ENCODE peak calls at places on chromosomes 1 and 21, in eight cellular contexts. One of them, this sample, is unnamed.
A peak's percentile ranks its signal among the peaks of the same experiment; 100 is the strongest.

GRCh38 chr1:228338521-228339051 is 68.0 kb downstream of the TRIM11 start:
- DNase-seq in endothelial cell: no peak
- DNase-seq in GM06990: no peak
- DNase-seq in lower leg skin: peak; percentile 72
- DNase-seq in testis: no peak
- DNase-seq in HL-60: no peak
- DNase-seq in RWPE1: no peak
- DNase-seq in progenitor cell of endocrine pancreas: no peak
- DNase-seq in this sample: no peak

GRCh38 chr1:82838066-82838465 is 1037.3 kb downstream of the ADGRL2 start:
- DNase-seq in endothelial cell: no peak
- DNase-seq in GM06990: no peak
- DNase-seq in lower leg skin: no peak
- DNase-seq in testis: no peak
- DNase-seq in HL-60: no peak
- DNase-seq in RWPE1: no peak
- DNase-seq in progenitor cell of endocrine pancreas: no peak
- DNase-seq in this sample: no peak

GRCh38 chr1:240585975-240586374 is 26.0 kb downstream of the GREM2 start:
- DNase-seq in endothelial cell: no peak
- DNase-seq in GM06990: no peak
- DNase-seq in lower leg skin: no peak
- DNase-seq in testis: no peak
- DNase-seq in HL-60: no peak
- DNase-seq in RWPE1: no peak
- DNase-seq in progenitor cell of endocrine pancreas: no peak
- DNase-seq in this sample: no peak

GRCh38 chr1:114610546-114611245 is 29.3 kb upstream of the BCAS2 start:
- DNase-seq in endothelial cell: no peak
- DNase-seq in GM06990: no peak
- DNase-seq in lower leg skin: no peak
- DNase-seq in testis: no peak
- DNase-seq in HL-60: no peak
- DNase-seq in RWPE1: peak; percentile 87
- DNase-seq in progenitor cell of endocrine pancreas: no peak
- DNase-seq in this sample: no peak

GRCh38 chr1:110647254-110647891 is 27.4 kb downstream of the KCNA3 start:
- DNase-seq in endothelial cell: no peak
- DNase-seq in GM06990: no peak
- DNase-seq in lower leg skin: no peak
- DNase-seq in testis: no peak
- DNase-seq in HL-60: no peak
- DNase-seq in RWPE1: no peak
- DNase-seq in progenitor cell of endocrine pancreas: no peak
- DNase-seq in this sample: no peak

GRCh38 chr21:32474179-32475059 is 61.9 kb downstream of the EVA1C start:
- DNase-seq in endothelial cell: no peak
- DNase-seq in GM06990: no peak
- DNase-seq in lower leg skin: peak; percentile 84
- DNase-seq in testis: no peak
- DNase-seq in HL-60: no peak
- DNase-seq in RWPE1: no peak
- DNase-seq in progenitor cell of endocrine pancreas: no peak
- DNase-seq in this sample: no peak

GRCh38 chr1:19846338-19846737 is 31.3 kb upstream of the RNF186 start:
- DNase-seq in endothelial cell: no peak
- DNase-seq in GM06990: no peak
- DNase-seq in lower leg skin: no peak
- DNase-seq in testis: no peak
- DNase-seq in HL-60: no peak
- DNase-seq in RWPE1: no peak
- DNase-seq in progenitor cell of endocrine pancreas: no peak
- DNase-seq in this sample: no peak

GRCh38 chr1:1619917-1620361 is 4.6 kb downstream of the MIB2 start:
- DNase-seq in endothelial cell: peak; percentile 54
- DNase-seq in GM06990: no peak
- DNase-seq in lower leg skin: no peak
- DNase-seq in testis: no peak
- DNase-seq in HL-60: peak; percentile 31
- DNase-seq in RWPE1: no peak
- DNase-seq in progenitor cell of endocrine pancreas: no peak
- DNase-seq in this sample: no peak

GRCh38 chr1:95117207-95118018 is at the start of gene TLCD4:
- DNase-seq in endothelial cell: peak; percentile 70
- DNase-seq in GM06990: peak; percentile 34
- DNase-seq in lower leg skin: peak; percentile 87
- DNase-seq in testis: peak; percentile 70
- DNase-seq in HL-60: peak; percentile 3
- DNase-seq in RWPE1: peak; percentile 51
- DNase-seq in progenitor cell of endocrine pancreas: peak; percentile 65
- DNase-seq in this sample: no peak

GRCh38 chr1:152328801-152329391 is 3.9 kb upstream of the FLG start:
- DNase-seq in endothelial cell: no peak
- DNase-seq in GM06990: no peak
- DNase-seq in lower leg skin: no peak
- DNase-seq in testis: no peak
- DNase-seq in HL-60: no peak
- DNase-seq in RWPE1: no peak
- DNase-seq in progenitor cell of endocrine pancreas: no peak
- DNase-seq in this sample: no peak

GRCh38 chr1:46539968-46540367 is 11.5 kb downstream of the KNCN start:
- DNase-seq in endothelial cell: no peak
- DNase-seq in GM06990: no peak
- DNase-seq in lower leg skin: no peak
- DNase-seq in testis: no peak
- DNase-seq in HL-60: no peak
- DNase-seq in RWPE1: peak; percentile 69
- DNase-seq in progenitor cell of endocrine pancreas: no peak
- DNase-seq in this sample: no peak

GRCh38 chr1:235919797-235920475 is 53.2 kb upstream of the LYST start:
- DNase-seq in endothelial cell: no peak
- DNase-seq in GM06990: no peak
- DNase-seq in lower leg skin: no peak
- DNase-seq in testis: no peak
- DNase-seq in HL-60: no peak
- DNase-seq in RWPE1: peak; percentile 75
- DNase-seq in progenitor cell of endocrine pancreas: no peak
- DNase-seq in this sample: no peak

GRCh38 chr1:179228783-179229213 is 679 bp downstream of the ABL2 start:
- DNase-seq in endothelial cell: peak; percentile 54
- DNase-seq in GM06990: no peak
- DNase-seq in lower leg skin: peak; percentile 90
- DNase-seq in testis: peak; percentile 71
- DNase-seq in HL-60: peak; percentile 29
- DNase-seq in RWPE1: peak; percentile 45
- DNase-seq in progenitor cell of endocrine pancreas: peak; percentile 36
- DNase-seq in this sample: no peak

GRCh38 chr1:154812911-154813816 is 56.9 kb downstream of the KCNN3 start:
- DNase-seq in endothelial cell: no peak
- DNase-seq in GM06990: no peak
- DNase-seq in lower leg skin: no peak
- DNase-seq in testis: peak; percentile 26
- DNase-seq in HL-60: no peak
- DNase-seq in RWPE1: peak; percentile 94
- DNase-seq in progenitor cell of endocrine pancreas: no peak
- DNase-seq in this sample: no peak

GRCh38 chr21:38177919-38178652 is 78.7 kb upstream of the KCNJ15 start:
- DNase-seq in endothelial cell: no peak
- DNase-seq in GM06990: no peak
- DNase-seq in lower leg skin: no peak
- DNase-seq in testis: no peak
- DNase-seq in HL-60: no peak
- DNase-seq in RWPE1: no peak
- DNase-seq in progenitor cell of endocrine pancreas: no peak
- DNase-seq in this sample: no peak

GRCh38 chr21:18622383-18622782 is 218.8 kb upstream of the TMPRSS15 start:
- DNase-seq in endothelial cell: no peak
- DNase-seq in GM06990: no peak
- DNase-seq in lower leg skin: no peak
- DNase-seq in testis: no peak
- DNase-seq in HL-60: no peak
- DNase-seq in RWPE1: no peak
- DNase-seq in progenitor cell of endocrine pancreas: no peak
- DNase-seq in this sample: no peak

GRCh38 chr1:219875860-219876259 is 52.5 kb downstream of the SLC30A10 start:
- DNase-seq in endothelial cell: no peak
- DNase-seq in GM06990: no peak
- DNase-seq in lower leg skin: no peak
- DNase-seq in testis: no peak
- DNase-seq in HL-60: no peak
- DNase-seq in RWPE1: no peak
- DNase-seq in progenitor cell of endocrine pancreas: no peak
- DNase-seq in this sample: no peak

DNA sequence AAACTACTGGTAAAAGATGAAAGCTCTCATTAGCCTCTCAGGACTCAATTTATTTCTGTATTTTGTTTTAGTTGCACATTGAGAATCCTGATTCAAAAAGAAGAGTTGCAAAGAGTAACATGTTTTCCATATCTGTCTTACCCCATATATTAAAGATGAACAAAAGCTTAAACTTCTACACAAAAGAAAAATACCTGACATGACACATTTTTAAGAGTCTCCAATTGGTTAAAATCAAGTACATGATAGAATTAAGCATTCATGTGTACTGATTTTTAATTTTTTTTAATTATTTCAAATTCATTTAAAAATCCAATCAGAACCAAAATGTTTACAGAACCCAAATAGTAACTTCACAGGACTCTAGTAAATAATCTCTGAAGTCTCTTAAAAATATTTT is 72.0 kb downstream of the FOXJ3 start:
- DNase-seq in endothelial cell: no peak
- DNase-seq in GM06990: no peak
- DNase-seq in lower leg skin: no peak
- DNase-seq in testis: no peak
- DNase-seq in HL-60: no peak
- DNase-seq in RWPE1: no peak
- DNase-seq in progenitor cell of endocrine pancreas: no peak
- DNase-seq in this sample: no peak
- TF ChIP-seq CTCF in endothelial cell: no peak
- TF ChIP-seq CTCF in GM06990: no peak
- TF ChIP-seq CTCF in lower leg skin: no peak
- TF ChIP-seq CTCF in testis: no peak
- TF ChIP-seq CTCF in HL-60: no peak
- TF ChIP-seq CTCF in RWPE1: no peak
- TF ChIP-seq CTCF in progenitor cell of endocrine pancreas: no peak
- TF ChIP-seq CTCF in this sample: no peak

GRCh38 chr1:14262582-14262981 is 335.9 kb upstream of the KAZN start:
- DNase-seq in endothelial cell: no peak
- DNase-seq in GM06990: no peak
- DNase-seq in lower leg skin: no peak
- DNase-seq in testis: no peak
- DNase-seq in HL-60: no peak
- DNase-seq in RWPE1: no peak
- DNase-seq in progenitor cell of endocrine pancreas: no peak
- DNase-seq in this sample: no peak
- TF ChIP-seq CTCF in endothelial cell: no peak
- TF ChIP-seq CTCF in GM06990: no peak
- TF ChIP-seq CTCF in lower leg skin: no peak
- TF ChIP-seq CTCF in testis: no peak
- TF ChIP-seq CTCF in HL-60: no peak
- TF ChIP-seq CTCF in RWPE1: no peak
- TF ChIP-seq CTCF in progenitor cell of endocrine pancreas: no peak
- TF ChIP-seq CTCF in this sample: no peak

GRCh38 chr21:42278750-42279149 is 36.5 kb downstream of the TFF3 start:
- DNase-seq in endothelial cell: no peak
- DNase-seq in GM06990: no peak
- DNase-seq in lower leg skin: no peak
- DNase-seq in testis: no peak
- DNase-seq in HL-60: no peak
- DNase-seq in RWPE1: no peak
- DNase-seq in progenitor cell of endocrine pancreas: no peak
- DNase-seq in this sample: no peak
- TF ChIP-seq CTCF in endothelial cell: no peak
- TF ChIP-seq CTCF in GM06990: no peak
- TF ChIP-seq CTCF in lower leg skin: no peak
- TF ChIP-seq CTCF in testis: no peak
- TF ChIP-seq CTCF in HL-60: no peak
- TF ChIP-seq CTCF in RWPE1: no peak
- TF ChIP-seq CTCF in progenitor cell of endocrine pancreas: no peak
- TF ChIP-seq CTCF in this sample: no peak

GRCh38 chr1:200302893-200303250 is 107.0 kb downstream of the ZNF281 start:
- DNase-seq in endothelial cell: peak; percentile 28
- DNase-seq in GM06990: no peak
- DNase-seq in lower leg skin: no peak
- DNase-seq in testis: peak; percentile 48
- DNase-seq in HL-60: no peak
- DNase-seq in RWPE1: no peak
- DNase-seq in progenitor cell of endocrine pancreas: no peak
- DNase-seq in this sample: no peak
- TF ChIP-seq CTCF in endothelial cell: no peak
- TF ChIP-seq CTCF in GM06990: no peak
- TF ChIP-seq CTCF in lower leg skin: no peak
- TF ChIP-seq CTCF in testis: no peak
- TF ChIP-seq CTCF in HL-60: no peak
- TF ChIP-seq CTCF in RWPE1: no peak
- TF ChIP-seq CTCF in progenitor cell of endocrine pancreas: no peak
- TF ChIP-seq CTCF in this sample: no peak

GRCh38 chr1:48684381-48684780 is 92.3 kb downstream of the BEND5 start:
- DNase-seq in endothelial cell: no peak
- DNase-seq in GM06990: no peak
- DNase-seq in lower leg skin: peak; percentile 12
- DNase-seq in testis: no peak
- DNase-seq in HL-60: no peak
- DNase-seq in RWPE1: no peak
- DNase-seq in progenitor cell of endocrine pancreas: no peak
- DNase-seq in this sample: no peak

GRCh38 chr1:48686159-48686558 is 90.5 kb downstream of the BEND5 start:
- DNase-seq in endothelial cell: no peak
- DNase-seq in GM06990: no peak
- DNase-seq in lower leg skin: no peak
- DNase-seq in testis: no peak
- DNase-seq in HL-60: no peak
- DNase-seq in RWPE1: no peak
- DNase-seq in progenitor cell of endocrine pancreas: no peak
- DNase-seq in this sample: no peak

GRCh38 chr1:48691429-48692001 is 85.2 kb downstream of the BEND5 start:
- DNase-seq in endothelial cell: no peak
- DNase-seq in GM06990: no peak
- DNase-seq in lower leg skin: no peak
- DNase-seq in testis: no peak
- DNase-seq in HL-60: no peak
- DNase-seq in RWPE1: no peak
- DNase-seq in progenitor cell of endocrine pancreas: no peak
- DNase-seq in this sample: no peak

GRCh38 chr1:48687271-48688045 is 89.2 kb downstream of the BEND5 start:
- DNase-seq in endothelial cell: no peak
- DNase-seq in GM06990: no peak
- DNase-seq in lower leg skin: peak; percentile 69
- DNase-seq in testis: no peak
- DNase-seq in HL-60: no peak
- DNase-seq in RWPE1: no peak
- DNase-seq in progenitor cell of endocrine pancreas: no peak
- DNase-seq in this sample: no peak

GRCh38 chr1:48688102-48688760 is 88.5 kb downstream of the BEND5 start:
- DNase-seq in endothelial cell: no peak
- DNase-seq in GM06990: no peak
- DNase-seq in lower leg skin: peak; percentile 29
- DNase-seq in testis: no peak
- DNase-seq in HL-60: no peak
- DNase-seq in RWPE1: no peak
- DNase-seq in progenitor cell of endocrine pancreas: no peak
- DNase-seq in this sample: no peak
- TF ChIP-seq CTCF in endothelial cell: peak; percentile 41
- TF ChIP-seq CTCF in GM06990: peak; percentile 45
- TF ChIP-seq CTCF in lower leg skin: no peak
- TF ChIP-seq CTCF in testis: peak; percentile 37
- TF ChIP-seq CTCF in HL-60: peak; percentile 41
- TF ChIP-seq CTCF in RWPE1: no peak
- TF ChIP-seq CTCF in progenitor cell of endocrine pancreas: peak; percentile 55
- TF ChIP-seq CTCF in this sample: no peak

This sample was measured in thoracic aorta.